ENCODE peak calls at places on chromosomes 6 and 20, in ten cellular contexts. R is fibroblast of villous mesenchyme, A is body of pancreas, V is endothelial cell, Z is ovary, P is mesothelial cell of epicardium, Y is OCI-LY7, M is GM23338, X is HFF-Myc, L is astrocyte of the spinal cord. J is an unnamed sample.

GRCh38 chr20:58133020-58133419 is 95.4 kb downstream of the ANKRD60 start:
- DNase-seq in M (no peak), Y (no peak), R (peak; percentile 60), X (no peak), A (no peak), L (no peak), Z (no peak), V (no peak), P (no peak), J (no peak)

GRCh38 chr6:109121411-109121810 is 26.1 kb downstream of the CEP57L1 start:
- DNase-seq in Y (no peak), A (no peak), R (peak; percentile 14), V (no peak), X (no peak), Z (no peak), M (no peak), L (no peak), P (no peak), J (no peak)

GRCh38 chr6:93059911-93060310 is 359.4 kb downstream of the EPHA7 start:
- DNase-seq in R (no peak), A (no peak), M (no peak), X (no peak), Z (no peak), V (no peak), L (no peak), P (no peak), Y (no peak), J (no peak)

GRCh38 chr6:163712569-163712966 is 298.1 kb downstream of the QKI start:
- DNase-seq in Z (no peak), M (no peak), L (no peak), V (no peak), X (no peak), A (no peak), R (no peak), Y (no peak), P (no peak), J (no peak)

GRCh38 chr6:114100421-114100820 is 129.5 kb upstream of the HDAC2 start:
- DNase-seq in X (no peak), Y (no peak), V (no peak), Z (no peak), M (no peak), A (no peak), R (peak; percentile 40), L (peak; percentile 19), P (no peak), J (no peak)

GRCh38 chr6:13425971-13426931 is 61.1 kb downstream of the GFOD1 start:
- DNase-seq in R (no peak), V (no peak), L (peak; percentile 52), A (no peak), P (no peak), X (no peak), Y (peak; percentile 34), Z (no peak), M (no peak), J (no peak)

GRCh38 chr6:72040106-72040505 is 153.8 kb downstream of the RIMS1 start:
- DNase-seq in M (no peak), Y (no peak), V (no peak), R (peak; percentile 4), P (no peak), L (peak; percentile 10), Z (no peak), A (no peak), X (no peak), J (no peak)

GRCh38 chr6:166382933-166383816 is at the start of gene MPC1:
- DNase-seq in R (peak; percentile 95), L (peak; percentile 96), M (peak; percentile 98), A (peak; percentile 97), Z (peak; percentile 93), V (peak; percentile 98), Y (peak; percentile 96), P (peak; percentile 91), X (peak; percentile 78), J (peak; percentile 83)

GRCh38 chr6:162814417-162814988 is 86.7 kb downstream of the PACRG start:
- DNase-seq in M (no peak), X (no peak), A (no peak), Y (no peak), L (no peak), Z (no peak), R (no peak), P (no peak), V (no peak), J (no peak)

GRCh38 chr6:166750125-166750793 is 123.2 kb upstream of the RPS6KA2 start:
- DNase-seq in P (no peak), Z (no peak), X (no peak), L (no peak), Y (no peak), V (no peak), A (no peak), M (no peak), R (no peak), J (no peak)

GRCh38 chr6:23181301-23182110 is 612.1 kb downstream of the HDGFL1 start:
- DNase-seq in Z (no peak), Y (no peak), P (no peak), X (no peak), A (no peak), V (no peak), R (no peak), M (no peak), L (no peak), J (no peak)

GRCh38 chr6:23179994-23180393 is 610.6 kb downstream of the HDGFL1 start:
- DNase-seq in X (no peak), Z (no peak), R (no peak), L (no peak), V (no peak), A (no peak), P (no peak), Y (no peak), M (no peak), J (no peak)

GRCh38 chr6:23183846-23184245 is 614.5 kb downstream of the HDGFL1 start:
- DNase-seq in R (no peak), M (no peak), A (no peak), P (no peak), V (no peak), Y (no peak), L (no peak), X (no peak), Z (no peak), J (no peak)

GRCh38 chr6:23176883-23177282 is 607.5 kb downstream of the HDGFL1 start:
- DNase-seq in X (peak; percentile 37), L (no peak), A (no peak), Z (no peak), V (no peak), Y (no peak), M (peak; percentile 16), P (no peak), R (peak; percentile 95), J (no peak)

DNA sequence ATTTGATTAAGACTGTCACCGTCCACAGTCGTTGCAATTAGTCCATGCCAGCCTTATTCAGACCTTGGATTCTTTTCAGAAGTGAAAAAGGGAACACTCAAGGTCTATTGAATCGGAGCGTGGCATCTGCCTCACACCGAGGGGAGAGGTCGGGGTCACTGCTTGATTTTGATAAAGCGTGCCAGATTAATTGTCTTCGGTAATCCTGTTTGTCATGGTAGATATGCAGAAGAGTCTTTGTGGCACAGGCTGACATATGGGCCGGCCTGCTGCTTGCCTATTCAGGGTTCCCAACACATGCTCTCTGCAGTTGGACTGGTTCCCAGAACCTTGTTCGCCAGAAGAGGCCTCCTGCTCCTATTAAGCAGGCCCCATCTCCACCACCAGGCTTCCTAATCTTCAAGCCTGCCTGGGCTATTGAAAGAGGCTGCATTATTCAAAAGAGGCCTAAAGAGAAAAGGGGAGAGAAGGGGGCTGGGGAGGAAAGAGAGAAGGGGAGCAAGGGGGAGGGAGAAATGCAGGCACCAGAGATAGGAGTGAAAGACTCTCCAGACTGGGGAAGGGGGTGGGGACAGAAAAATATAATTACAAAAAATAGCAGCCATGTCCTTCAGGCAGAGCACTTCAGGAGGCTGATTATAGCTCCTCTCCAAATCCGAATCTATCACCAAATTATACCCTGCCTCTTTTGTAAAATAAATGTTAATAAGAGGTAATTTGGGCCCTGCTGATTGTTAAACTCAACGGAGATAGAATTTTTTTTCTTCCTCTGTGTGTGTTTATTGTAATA is 611.3 kb downstream of the HDGFL1 start:
- DNase-seq in Y (no peak), R (peak; percentile 78), Z (peak; percentile 53), A (peak; percentile 30), L (peak; percentile 86), V (no peak), M (peak; percentile 6), P (no peak), X (peak; percentile 78), J (no peak)
- TF ChIP-seq CTCF in Y (no peak), R (peak; percentile 16), Z (no peak), A (peak; percentile 11), L (no peak), V (no peak), M (no peak), P (no peak), X (peak; percentile 18), J (no peak)

GRCh38 chr6:11215773-11216172 is 16.7 kb downstream of the NEDD9 start:
- DNase-seq in Y (no peak), Z (no peak), X (no peak), V (no peak), M (no peak), A (no peak), R (no peak), P (no peak), L (no peak), J (no peak)

GRCh38 chr6:11217360-11218076 is 14.9 kb downstream of the NEDD9 start:
- DNase-seq in L (no peak), R (no peak), A (peak; percentile 39), Y (no peak), V (no peak), X (no peak), Z (no peak), P (no peak), M (no peak), J (no peak)

GRCh38 chr6:11218077-11218392 is 14.4 kb downstream of the NEDD9 start:
- DNase-seq in Z (no peak), P (no peak), X (no peak), A (no peak), M (no peak), L (no peak), R (no peak), Y (no peak), V (no peak), J (no peak)

GRCh38 chr6:11218827-11219826 is 13.3 kb downstream of the NEDD9 start:
- DNase-seq in A (peak; percentile 37), L (no peak), Z (no peak), V (peak; percentile 47), Y (no peak), P (no peak), X (no peak), R (no peak), M (no peak), J (no peak)

GRCh38 chr6:11218477-11218826 is 14.0 kb downstream of the NEDD9 start:
- DNase-seq in M (no peak), L (no peak), P (no peak), R (no peak), V (no peak), X (no peak), Z (no peak), Y (no peak), A (no peak), J (no peak)
- TF ChIP-seq CTCF in M (no peak), L (no peak), P (no peak), R (no peak), V (no peak), X (no peak), Z (no peak), Y (no peak), A (no peak), J (no peak)

GRCh38 chr6:44265003-44265842 is at the start of gene NFKBIE:
- DNase-seq in P (peak; percentile 93), L (peak; percentile 91), Y (peak; percentile 88), R (peak; percentile 90), V (peak; percentile 96), X (no peak), Z (peak; percentile 96), A (peak; percentile 95), M (peak; percentile 97), J (peak; percentile 94)
- TF ChIP-seq CTCF in P (no peak), L (peak; percentile 56), Y (peak; percentile 79), R (peak; percentile 28), V (no peak), X (no peak), Z (no peak), A (peak; percentile 4), M (peak; percentile 15), J (peak; percentile 40)

GRCh38 chr6:124854338-124854922 is 107.8 kb upstream of the RNF217 start:
- DNase-seq in X (no peak), Y (peak; percentile 5), R (no peak), P (no peak), L (peak; percentile 8), A (no peak), Z (no peak), V (no peak), M (no peak), J (no peak)
- TF ChIP-seq CTCF in X (no peak), Y (peak; percentile 75), R (peak; percentile 1), P (peak; percentile 31), L (peak; percentile 11), A (no peak), Z (no peak), V (peak; percentile 12), M (peak; percentile 48), J (peak; percentile 37)

J was measured in D721Med.